ENCODE peak calls at places on chromosomes 6 and 20, in five cellular contexts. Q, W, K, D and P are unnamed samples.

GRCh38 chr6:7461416-7461815 is 71.8 kb downstream of the RIOK1 start:
- DNase-seq in Q (peak; percentile 33), W (no peak), K (peak; percentile 36), D (no peak), P (no peak)

GRCh38 chr6:143006787-143007186 is 53.9 kb upstream of the AIG1 start:
- DNase-seq in Q (no peak), W (no peak), K (no peak), D (no peak), P (no peak)

GRCh38 chr20:53829086-53829703 is 235.6 kb upstream of the ZNF217 start:
- DNase-seq in Q (peak; percentile 79), W (no peak), K (peak; percentile 90), D (no peak), P (no peak)

GRCh38 chr20:3248167-3248992 is 9.4 kb upstream of the SLC4A11 start:
- DNase-seq in Q (peak; percentile 44), W (no peak), K (no peak), D (no peak), P (no peak)

GRCh38 chr6:18209539-18210197 is 54.4 kb downstream of the KDM1B start:
- DNase-seq in Q (no peak), W (no peak), K (no peak), D (no peak), P (no peak)

GRCh38 chr6:72032056-72032455 is 145.7 kb downstream of the RIMS1 start:
- DNase-seq in Q (peak; percentile 20), W (no peak), K (no peak), D (no peak), P (no peak)

GRCh38 chr6:148345176-148345575 is 2.5 kb downstream of the SASH1 start:
- DNase-seq in Q (no peak), W (no peak), K (no peak), D (no peak), P (no peak)

GRCh38 chr6:11685411-11686093 is 93.1 kb downstream of the ADTRP start:
- DNase-seq in Q (peak; percentile 42), W (no peak), K (peak; percentile 52), D (no peak), P (no peak)

GRCh38 chr6:113600556-113601339 is 256.4 kb upstream of the MARCKS start:
- DNase-seq in Q (no peak), W (no peak), K (no peak), D (no peak), P (no peak)

GRCh38 chr6:143940011-143940597 is 68.0 kb downstream of the PLAGL1 start:
- DNase-seq in Q (peak; percentile 59), W (peak; percentile 71), K (no peak), D (no peak), P (no peak)

GRCh38 chr6:5749016-5749665 is 257.6 kb downstream of the NRN1 start:
- DNase-seq in Q (no peak), W (no peak), K (no peak), D (no peak), P (no peak)

GRCh38 chr6:105019285-105019684 is 62.4 kb downstream of the LIN28B start:
- DNase-seq in Q (no peak), W (no peak), K (no peak), D (no peak), P (no peak)

GRCh38 chr6:129440691-129441090 is 269.3 kb downstream of the ARHGAP18 start:
- DNase-seq in Q (no peak), W (no peak), K (no peak), D (no peak), P (no peak)

GRCh38 chr6:34090495-34090894 is 55.4 kb downstream of the GRM4 start:
- DNase-seq in Q (no peak), W (no peak), K (no peak), D (no peak), P (no peak)

GRCh38 chr20:32004963-32005362 is 5.3 kb upstream of the CCM2L start:
- DNase-seq in Q (no peak), W (peak; percentile 8), K (no peak), D (no peak), P (no peak)

GRCh38 chr6:110328231-110328630 is 29.9 kb downstream of the METTL24 start:
- DNase-seq in Q (peak; percentile 64), W (no peak), K (peak; percentile 49), D (no peak), P (no peak)

GRCh38 chr6:36595168-36595818 is 1.1 kb downstream of the SRSF3 start:
- DNase-seq in Q (peak; percentile 57), W (peak; percentile 54), K (no peak), D (no peak), P (no peak)

GRCh38 chr6:35368038-35368887 is 25.9 kb downstream of the PPARD start:
- DNase-seq in Q (peak; percentile 72), W (no peak), K (peak; percentile 75), D (no peak), P (no peak)

GRCh38 chr20:54221383-54221782 is 13.5 kb downstream of the PFDN4 start:
- DNase-seq in Q (no peak), W (no peak), K (no peak), D (no peak), P (no peak)

GRCh38 chr6:54718541-54719023 is 128.0 kb upstream of the FAM83B start:
- DNase-seq in Q (no peak), W (no peak), K (no peak), D (no peak), P (no peak)

GRCh38 chr6:89122625-89123024 is 4.8 kb upstream of the SRSF12 start:
- DNase-seq in Q (peak; percentile 44), W (no peak), K (no peak), D (no peak), P (no peak)

GRCh38 chr20:39268566-39268965 is 306.4 kb downstream of the DHX35 start:
- DNase-seq in Q (no peak), W (no peak), K (no peak), D (no peak), P (peak; percentile 45)